ENCODE peak calls at places on chromosomes 3 and 15, in six cellular contexts. S, X, H, D, F and R are unnamed samples.

GRCh38 chr3:39192490-39193092 is at the start of gene XIRP1:
- DNase-seq in S (no peak), X (no peak), H (no peak), D (no peak), F (no peak), R (no peak)

GRCh38 chr15:72037321-72037720 is 80.6 kb downstream of the MYO9A start:
- DNase-seq in S (no peak), X (no peak), H (no peak), D (peak), F (no peak), R (peak)

GRCh38 chr3:188797045-188797444 is 374.7 kb upstream of the TPRG1 start:
- DNase-seq in S (no peak), X (no peak), H (no peak), D (no peak), F (no peak), R (no peak)

GRCh38 chr3:136070334-136070733 is 104.8 kb downstream of the PPP2R3A start:
- DNase-seq in S (no peak), X (no peak), H (no peak), D (no peak), F (no peak), R (no peak)

GRCh38 chr15:51302480-51302879 is 35.9 kb downstream of the CYP19A1 start:
- DNase-seq in S (no peak), X (no peak), H (no peak), D (no peak), F (no peak), R (no peak)

GRCh38 chr15:74283366-74283765 is 47.2 kb downstream of the CCDC33 start:
- DNase-seq in S (no peak), X (no peak), H (no peak), D (no peak), F (no peak), R (no peak)

GRCh38 chr3:108879915-108880314 is 57.3 kb downstream of the TRAT1 start:
- DNase-seq in S (no peak), X (no peak), H (no peak), D (no peak), F (no peak), R (peak)

GRCh38 chr15:74840851-74841760 is 1.9 kb downstream of the ULK3 start:
- DNase-seq in S (no peak), X (peak), H (no peak), D (no peak), F (no peak), R (no peak)

GRCh38 chr3:177358968-177359600 is 161.8 kb upstream of the TBL1XR1 start:
- DNase-seq in S (no peak), X (peak), H (no peak), D (peak), F (peak), R (no peak)

GRCh38 chr15:91469627-91470567 is 369.8 kb downstream of the SV2B start:
- DNase-seq in S (no peak), X (peak), H (no peak), D (no peak), F (no peak), R (no peak)

GRCh38 chr15:40600956-40601355 is 6.9 kb downstream of the KNL1 start:
- DNase-seq in S (no peak), X (no peak), H (no peak), D (no peak), F (no peak), R (no peak)

GRCh38 chr3:57852896-57853295 is 96.8 kb downstream of the SLMAP start:
- DNase-seq in S (no peak), X (no peak), H (no peak), D (no peak), F (no peak), R (peak)

GRCh38 chr3:180296971-180297370 is 260.2 kb upstream of the PEX5L start:
- DNase-seq in S (no peak), X (no peak), H (no peak), D (no peak), F (no peak), R (no peak)

GRCh38 chr3:146746190-146746589 is 141.0 kb upstream of the PLSCR5 start:
- DNase-seq in S (no peak), X (no peak), H (no peak), D (no peak), F (no peak), R (no peak)

GRCh38 chr3:127964816-127965215 is 49.8 kb downstream of the KBTBD12 start:
- DNase-seq in S (no peak), X (no peak), H (no peak), D (no peak), F (no peak), R (no peak)

GRCh38 chr15:57777034-57777433 is 70.5 kb downstream of the POLR2M start:
- DNase-seq in S (no peak), X (no peak), H (no peak), D (no peak), F (no peak), R (no peak)

GRCh38 chr3:5442106-5442785 is 254.7 kb downstream of the EDEM1 start:
- DNase-seq in S (no peak), X (peak), H (no peak), D (no peak), F (no peak), R (no peak)

GRCh38 chr3:17841190-17841828 is 98.9 kb upstream of the TBC1D5 start:
- DNase-seq in S (peak), X (peak), H (peak), D (peak), F (peak), R (peak)

GRCh38 chr3:17840651-17841050 is 98.2 kb upstream of the TBC1D5 start:
- DNase-seq in S (no peak), X (no peak), H (no peak), D (no peak), F (no peak), R (no peak)

GRCh38 chr3:17846466-17846865 is 104.0 kb upstream of the TBC1D5 start:
- DNase-seq in S (no peak), X (no peak), H (no peak), D (no peak), F (no peak), R (no peak)

GRCh38 chr3:17847156-17847555 is 104.7 kb upstream of the TBC1D5 start:
- DNase-seq in S (no peak), X (no peak), H (no peak), D (no peak), F (no peak), R (no peak)

GRCh38 chr3:17845026-17845425 is 102.6 kb upstream of the TBC1D5 start:
- DNase-seq in S (no peak), X (no peak), H (no peak), D (no peak), F (no peak), R (no peak)
- TF ChIP-seq ZNF274 in S (no peak), X (no peak), H (no peak), D (no peak), F (no peak), R (no peak)

DNA sequence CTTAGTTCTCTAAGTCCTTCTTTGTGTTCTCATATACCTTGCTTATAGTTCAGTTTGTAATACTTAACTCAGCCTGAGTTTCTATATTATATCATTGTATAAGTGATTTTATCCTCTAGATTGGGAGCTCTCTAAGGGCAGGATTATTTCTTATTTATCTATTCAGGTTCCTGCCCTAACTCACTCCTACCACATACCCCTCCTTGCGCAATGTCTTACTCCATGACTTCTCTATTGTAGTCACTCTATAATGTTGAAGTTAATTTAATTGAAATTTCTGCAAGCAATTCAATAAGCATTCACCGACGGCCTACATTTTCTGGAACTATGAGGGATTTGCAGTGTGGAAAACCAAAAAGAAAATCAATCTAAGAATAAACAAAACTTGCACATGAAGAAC is 3.6 kb upstream of the OR5K4 start:
- DNase-seq in S (no peak), X (no peak), H (no peak), D (no peak), F (no peak), R (no peak)
- TF ChIP-seq ZNF274 in S (no peak), X (no peak), H (no peak), D (no peak), F (no peak), R (no peak)

DNA sequence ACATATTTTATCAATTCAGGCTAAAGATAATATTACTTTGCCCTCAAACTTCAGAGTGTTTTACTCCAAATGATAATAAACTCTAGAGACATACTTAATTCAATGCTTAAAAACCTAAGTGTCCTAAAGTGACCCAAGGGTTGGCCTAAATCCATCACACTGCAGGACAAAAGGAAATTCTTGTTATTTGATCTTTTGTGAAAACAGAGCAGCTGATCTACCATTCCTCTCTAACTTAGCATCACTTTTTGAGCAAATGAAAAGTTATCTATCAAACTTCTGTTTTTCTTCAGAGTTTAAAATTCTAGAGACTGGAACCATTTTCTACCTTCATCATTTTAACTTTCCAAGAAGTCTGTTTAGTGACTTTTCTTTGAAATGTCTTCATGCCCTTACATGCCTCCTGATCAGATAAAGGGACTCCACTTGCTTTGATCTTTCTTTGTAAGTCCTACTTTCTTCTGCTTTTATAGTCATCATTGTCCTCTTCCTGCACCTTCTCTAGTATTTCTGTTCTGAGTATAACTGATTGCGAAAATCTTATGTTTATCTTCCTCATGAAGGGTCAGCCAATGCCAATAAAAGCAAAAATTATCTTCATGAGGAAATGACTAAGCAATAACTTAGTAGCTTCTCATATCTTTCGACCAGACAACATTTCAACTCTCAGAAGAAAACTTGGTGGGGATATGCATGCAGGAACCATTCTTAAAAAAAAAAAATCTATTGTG is 378.7 kb upstream of the TGFBR2 start:
- DNase-seq in S (no peak), X (no peak), H (no peak), D (peak), F (no peak), R (peak)
- TF ChIP-seq ZNF274 in S (no peak), X (no peak), H (no peak), D (no peak), F (no peak), R (no peak)

GRCh38 chr3:31265646-31266423 is 266.9 kb upstream of the STT3B start:
- DNase-seq in S (no peak), X (no peak), H (no peak), D (no peak), F (no peak), R (no peak)
- TF ChIP-seq ZNF274 in S (no peak), X (no peak), H (no peak), D (no peak), F (no peak), R (no peak)

DNA sequence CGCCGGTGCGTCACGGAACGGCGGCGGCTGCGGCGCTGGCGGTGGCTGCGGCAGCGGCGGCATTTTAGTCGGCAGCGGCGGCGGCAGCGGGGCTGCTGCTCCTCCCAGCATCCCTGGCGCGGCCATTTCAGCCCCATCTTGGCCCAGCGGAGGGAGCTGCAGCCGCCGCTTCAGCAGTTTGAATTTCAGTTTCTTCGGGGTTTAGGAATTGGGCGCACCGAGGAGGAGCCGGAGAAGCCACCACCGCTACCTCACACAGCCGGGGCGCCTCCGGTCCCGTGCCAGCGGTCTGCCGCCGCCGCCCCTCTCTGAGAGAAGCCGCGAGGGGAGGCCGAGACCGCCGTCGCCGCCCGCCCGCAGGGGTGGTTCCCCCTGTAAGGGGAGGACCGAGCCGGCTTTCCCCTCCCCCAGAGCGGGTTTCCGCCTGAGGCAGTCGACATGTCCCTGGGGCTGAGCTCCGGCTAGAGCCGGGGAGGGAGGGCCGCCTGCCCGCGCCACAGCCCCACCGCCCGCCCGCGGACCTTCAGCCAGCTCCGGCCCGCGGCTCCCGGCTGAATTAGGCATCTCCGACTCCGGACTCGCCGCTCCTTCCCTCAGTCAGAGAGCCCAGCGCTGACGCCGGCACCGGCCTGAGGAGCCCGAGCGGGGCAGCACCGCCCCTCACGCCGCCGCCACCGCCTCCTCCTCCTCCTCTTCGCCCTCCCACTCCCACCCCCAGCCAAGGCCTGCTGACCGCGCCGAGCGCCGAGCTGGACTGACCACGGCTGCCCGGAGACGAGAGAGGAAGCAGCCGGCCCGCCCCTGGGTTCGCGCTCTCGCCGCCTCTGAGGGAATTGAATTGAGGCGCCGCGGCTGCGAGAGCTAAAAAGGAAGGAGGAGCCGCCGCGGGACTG is at the start of gene TSC22D2:
- DNase-seq in S (peak), X (peak), H (peak), D (peak), F (peak), R (peak)
- TF ChIP-seq ZNF274 in S (no peak), X (no peak), H (no peak), D (no peak), F (no peak), R (peak)

GRCh38 chr3:152127058-152127457 is 141.7 kb upstream of the MBNL1 start:
- DNase-seq in S (peak), X (no peak), H (no peak), D (no peak), F (no peak), R (no peak)
- TF ChIP-seq ZNF274 in S (no peak), X (no peak), H (no peak), D (no peak), F (no peak), R (no peak)

DNA sequence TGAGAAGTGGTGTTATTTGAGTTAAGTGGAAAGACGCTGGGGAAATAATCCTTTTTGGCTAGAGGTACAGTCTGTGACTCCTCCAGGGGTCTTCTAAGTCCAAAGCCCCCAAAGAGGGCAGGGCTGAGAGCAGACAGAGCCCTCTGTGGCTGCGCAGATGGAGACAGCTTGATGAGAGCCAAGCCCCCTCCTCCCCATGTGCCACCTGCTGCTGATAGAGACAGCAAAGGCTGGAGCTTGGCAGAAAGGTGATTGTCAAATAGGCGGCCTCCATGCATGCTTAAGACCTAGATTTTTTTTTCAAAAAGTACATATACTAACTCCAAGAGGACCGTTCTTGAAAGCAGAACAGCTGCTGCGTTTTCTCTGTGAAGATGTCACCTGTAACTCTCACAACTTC is 72.4 kb downstream of the CRYGS start:
- DNase-seq in S (no peak), X (no peak), H (no peak), D (no peak), F (no peak), R (no peak)
- TF ChIP-seq ZNF274 in S (no peak), X (no peak), H (no peak), D (no peak), F (no peak), R (no peak)